ENCODE peak calls at places on chromosomes 7 and 10, in five cellular contexts. D is choroid plexus epithelial cell, I is GM23338, A is tibial nerve, F is cardiac muscle cell. T is an unnamed sample.

GRCh38 chr7:42414028-42414427 is 177.0 kb upstream of the GLI3 start:
- DNase-seq in D (no peak), I (no peak), A (no peak), F (no peak), T (no peak)

GRCh38 chr10:96606216-96606615 is 19.4 kb upstream of the TM9SF3 start:
- DNase-seq in D (no peak), I (no peak), A (no peak), F (no peak), T (no peak)

GRCh38 chr7:128738570-128739047 is 550 bp upstream of the CALU start:
- DNase-seq in D (no peak), I (no peak), A (no peak), F (no peak), T (no peak)

GRCh38 chr10:30386801-30387588 is 37.9 kb upstream of the MTPAP start:
- DNase-seq in D (no peak), I (no peak), A (no peak), F (no peak), T (no peak)

GRCh38 chr10:85720931-85721330 is 645.7 kb downstream of the GRID1 start:
- DNase-seq in D (no peak), I (no peak), A (no peak), F (no peak), T (no peak)

GRCh38 chr10:112834661-112835060 is 115.4 kb upstream of the TCF7L2 start:
- DNase-seq in D (no peak), I (no peak), A (no peak), F (peak), T (no peak)

GRCh38 chr7:141225916-141226618 is 152.2 kb downstream of the TMEM178B start:
- DNase-seq in D (no peak), I (no peak), A (no peak), F (no peak), T (no peak)

GRCh38 chr10:75593690-75594556 is 162.5 kb downstream of the LRMDA start:
- DNase-seq in D (no peak), I (peak), A (no peak), F (no peak), T (no peak)

GRCh38 chr10:113663142-113663541 is 699 bp downstream of the NRAP start:
- DNase-seq in D (no peak), I (no peak), A (no peak), F (no peak), T (no peak)

GRCh38 chr7:64516451-64516850 is 46.4 kb downstream of the ZNF680 start:
- DNase-seq in D (no peak), I (no peak), A (no peak), F (no peak), T (no peak)

GRCh38 chr7:69932034-69932628 is 333.9 kb downstream of the AUTS2 start:
- DNase-seq in D (peak), I (peak), A (no peak), F (peak), T (peak)

GRCh38 chr7:116859323-116859722 is 3.1 kb upstream of the CAPZA2 start:
- DNase-seq in D (peak), I (no peak), A (no peak), F (no peak), T (peak)

GRCh38 chr7:116861717-116862116 is 670 bp upstream of the CAPZA2 start:
- DNase-seq in D (no peak), I (no peak), A (no peak), F (no peak), T (no peak)

GRCh38 chr7:116864084-116864483 is 1.7 kb downstream of the CAPZA2 start:
- DNase-seq in D (no peak), I (no peak), A (no peak), F (peak), T (no peak)

GRCh38 chr7:116863168-116863670 is 832 bp downstream of the CAPZA2 start:
- DNase-seq in D (peak), I (peak), A (no peak), F (no peak), T (no peak)

GRCh38 chr7:116862234-116863167 is at the start of gene CAPZA2:
- DNase-seq in D (peak), I (peak), A (peak), F (peak), T (peak)
- TF ChIP-seq CTCF in D (peak), I (no peak), A (peak), F (peak), T (peak)

GRCh38 chr10:5942471-5942870 is 34.9 kb downstream of the IL15RA start:
- DNase-seq in D (no peak), I (no peak), A (no peak), F (no peak), T (no peak)

GRCh38 chr10:5945561-5946418 is 31.6 kb downstream of the IL15RA start:
- DNase-seq in D (peak), I (peak), A (no peak), F (no peak), T (peak)

GRCh38 chr10:5945203-5945534 is 32.2 kb downstream of the IL15RA start:
- DNase-seq in D (no peak), I (no peak), A (no peak), F (no peak), T (no peak)

GRCh38 chr10:5943536-5943935 is 33.8 kb downstream of the IL15RA start:
- DNase-seq in D (no peak), I (peak), A (no peak), F (peak), T (no peak)

GRCh38 chr10:5944389-5945202 is 32.7 kb downstream of the IL15RA start:
- DNase-seq in D (peak), I (no peak), A (peak), F (no peak), T (peak)
- H3K4me3 ChIP-seq in D (no peak), I (no peak), A (peak), F (no peak), T (no peak)

GRCh38 chr10:5736591-5736990 is 52.0 kb downstream of the TASOR2 start:
- DNase-seq in D (no peak), I (no peak), A (no peak), F (no peak), T (no peak)

GRCh38 chr10:5735119-5735518 is 50.5 kb downstream of the TASOR2 start:
- DNase-seq in D (no peak), I (no peak), A (no peak), F (no peak), T (no peak)

GRCh38 chr10:5741276-5741675 is 56.6 kb downstream of the TASOR2 start:
- DNase-seq in D (no peak), I (no peak), A (no peak), F (no peak), T (no peak)

GRCh38 chr10:5738427-5738826 is 53.8 kb downstream of the TASOR2 start:
- DNase-seq in D (no peak), I (no peak), A (no peak), F (no peak), T (no peak)

GRCh38 chr10:5737352-5737751 is 52.7 kb downstream of the TASOR2 start:
- DNase-seq in D (no peak), I (peak), A (no peak), F (no peak), T (no peak)
- TF ChIP-seq CTCF in D (peak), I (peak), A (no peak), F (no peak), T (no peak)

GRCh38 chr7:46178685-46179084 is 257.6 kb upstream of the IGFBP3 start:
- DNase-seq in D (peak), I (no peak), A (no peak), F (no peak), T (peak)

GRCh38 chr7:46179211-46179610 is 258.1 kb upstream of the IGFBP3 start:
- DNase-seq in D (no peak), I (no peak), A (no peak), F (no peak), T (no peak)

GRCh38 chr7:46173526-46174191 is 252.6 kb upstream of the IGFBP3 start:
- DNase-seq in D (no peak), I (no peak), A (no peak), F (no peak), T (no peak)

GRCh38 chr7:46174192-46174572 is 253.1 kb upstream of the IGFBP3 start:
- DNase-seq in D (no peak), I (no peak), A (no peak), F (no peak), T (no peak)

DNA sequence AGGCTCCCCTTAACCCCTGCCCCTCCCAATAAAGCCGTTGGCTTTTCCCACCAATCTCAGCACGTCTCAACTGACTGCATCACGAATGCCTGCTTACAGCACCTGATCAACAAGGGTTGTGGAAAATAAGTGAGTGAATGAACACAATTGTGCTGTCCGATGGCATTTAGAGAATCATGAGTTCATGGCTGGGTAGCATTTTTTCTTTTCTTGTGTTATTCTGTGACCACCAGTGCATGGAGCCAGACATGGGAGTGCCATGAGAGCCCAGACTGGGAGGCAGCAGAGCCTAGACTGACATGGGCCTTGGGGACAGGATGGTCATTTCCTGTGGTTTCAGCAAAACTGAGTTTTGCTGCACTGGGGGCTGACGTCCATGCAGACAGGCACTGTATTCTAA is 254.1 kb upstream of the IGFBP3 start:
- DNase-seq in D (no peak), I (no peak), A (no peak), F (no peak), T (no peak)
- H3K4me3 ChIP-seq in D (no peak), I (no peak), A (no peak), F (no peak), T (no peak)

GRCh38 chr7:1021366-1021765 is 23.0 kb upstream of the GPR146 start:
- DNase-seq in D (no peak), I (no peak), A (no peak), F (no peak), T (no peak)

GRCh38 chr7:1019789-1020610 is 24.3 kb upstream of the GPR146 start:
- DNase-seq in D (no peak), I (no peak), A (no peak), F (no peak), T (no peak)

GRCh38 chr7:1022356-1022755 is 22.0 kb upstream of the GPR146 start:
- DNase-seq in D (no peak), I (no peak), A (no peak), F (no peak), T (no peak)

GRCh38 chr7:1021931-1022330 is 22.4 kb upstream of the GPR146 start:
- DNase-seq in D (no peak), I (no peak), A (no peak), F (no peak), T (no peak)

DNA sequence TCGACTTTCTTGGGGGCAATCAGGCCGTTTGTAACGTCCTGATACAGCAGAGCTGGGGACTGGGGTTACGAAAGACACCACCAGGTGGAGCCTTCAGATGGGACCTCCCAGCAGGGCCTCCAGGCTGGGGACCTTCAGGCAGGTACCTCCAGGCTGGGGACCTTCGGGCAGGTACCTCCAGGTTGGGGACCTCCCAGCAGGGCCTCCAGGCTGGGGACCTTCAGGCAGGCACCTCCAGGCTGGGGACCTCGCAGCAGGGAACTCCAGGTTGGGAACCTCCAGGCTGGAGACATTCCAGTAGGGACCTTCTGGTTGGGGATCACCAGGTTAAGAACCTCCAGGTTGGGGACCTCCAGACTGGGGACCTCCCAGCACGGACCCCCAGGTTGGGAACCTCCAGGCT is 23.5 kb upstream of the GPR146 start:
- DNase-seq in D (no peak), I (no peak), A (no peak), F (no peak), T (no peak)
- TF ChIP-seq CTCF in D (peak), I (peak), A (no peak), F (no peak), T (peak)

GRCh38 chr10:42950606-42951485 is 126.0 kb upstream of the RET start:
- DNase-seq in D (no peak), I (no peak), A (no peak), F (no peak), T (no peak)

GRCh38 chr10:42952358-42952757 is 124.5 kb upstream of the RET start:
- DNase-seq in D (no peak), I (peak), A (no peak), F (peak), T (no peak)

GRCh38 chr10:42953684-42954674 is 122.9 kb upstream of the RET start:
- DNase-seq in D (no peak), I (no peak), A (no peak), F (no peak), T (no peak)

GRCh38 chr10:42952931-42953683 is 123.8 kb upstream of the RET start:
- DNase-seq in D (no peak), I (no peak), A (no peak), F (no peak), T (no peak)

DNA sequence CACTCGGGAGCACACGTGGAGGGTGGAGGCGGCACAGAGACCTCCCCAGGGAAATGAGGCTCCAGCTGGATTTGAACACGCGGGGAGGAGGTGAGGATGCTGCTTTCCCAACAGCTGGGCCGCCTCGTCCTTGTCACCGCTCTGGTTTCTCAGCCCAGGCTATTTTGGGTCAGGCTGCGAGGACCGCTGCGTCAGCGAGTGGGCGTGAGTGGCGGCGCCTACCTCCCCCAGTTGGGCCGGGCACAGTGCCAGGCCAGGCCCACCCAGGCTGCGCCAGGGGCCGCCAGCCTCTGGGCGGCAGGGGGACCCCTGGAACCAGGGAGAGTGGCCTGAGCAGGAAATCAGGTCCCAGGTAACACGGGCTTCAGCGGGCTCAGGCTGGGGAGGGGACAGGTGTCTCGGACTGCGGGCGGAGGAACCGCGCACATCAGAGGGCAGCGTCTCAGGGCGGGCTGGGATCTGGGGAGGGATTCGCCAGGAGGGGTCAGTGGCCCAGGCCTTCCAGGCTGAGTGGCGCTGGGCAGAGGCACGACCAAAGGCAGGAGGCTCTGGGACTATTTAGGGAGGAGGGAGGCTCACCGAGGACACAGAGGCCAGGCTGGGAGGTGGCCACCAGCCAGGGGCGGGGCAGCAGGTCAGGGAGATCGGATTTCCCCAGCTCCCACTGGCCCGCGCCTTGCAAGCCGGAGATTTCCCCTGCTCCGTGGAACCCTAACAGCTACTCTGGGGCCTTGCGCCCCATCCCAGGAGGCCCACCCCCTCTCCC is 125.2 kb upstream of the RET start:
- DNase-seq in D (no peak), I (peak), A (no peak), F (peak), T (no peak)
- H3K4me3 ChIP-seq in D (no peak), I (peak), A (no peak), F (no peak), T (no peak)

GRCh38 chr10:90927293-90927692 is 6.4 kb upstream of the ANKRD1 start:
- DNase-seq in D (no peak), I (no peak), A (no peak), F (no peak), T (no peak)

GRCh38 chr10:90935581-90936292 is 14.8 kb upstream of the ANKRD1 start:
- DNase-seq in D (no peak), I (no peak), A (no peak), F (peak), T (no peak)

GRCh38 chr10:90930070-90930837 is 9.4 kb upstream of the ANKRD1 start:
- DNase-seq in D (peak), I (peak), A (no peak), F (peak), T (peak)

GRCh38 chr10:90929179-90929578 is 8.3 kb upstream of the ANKRD1 start:
- DNase-seq in D (no peak), I (no peak), A (no peak), F (no peak), T (no peak)

DNA sequence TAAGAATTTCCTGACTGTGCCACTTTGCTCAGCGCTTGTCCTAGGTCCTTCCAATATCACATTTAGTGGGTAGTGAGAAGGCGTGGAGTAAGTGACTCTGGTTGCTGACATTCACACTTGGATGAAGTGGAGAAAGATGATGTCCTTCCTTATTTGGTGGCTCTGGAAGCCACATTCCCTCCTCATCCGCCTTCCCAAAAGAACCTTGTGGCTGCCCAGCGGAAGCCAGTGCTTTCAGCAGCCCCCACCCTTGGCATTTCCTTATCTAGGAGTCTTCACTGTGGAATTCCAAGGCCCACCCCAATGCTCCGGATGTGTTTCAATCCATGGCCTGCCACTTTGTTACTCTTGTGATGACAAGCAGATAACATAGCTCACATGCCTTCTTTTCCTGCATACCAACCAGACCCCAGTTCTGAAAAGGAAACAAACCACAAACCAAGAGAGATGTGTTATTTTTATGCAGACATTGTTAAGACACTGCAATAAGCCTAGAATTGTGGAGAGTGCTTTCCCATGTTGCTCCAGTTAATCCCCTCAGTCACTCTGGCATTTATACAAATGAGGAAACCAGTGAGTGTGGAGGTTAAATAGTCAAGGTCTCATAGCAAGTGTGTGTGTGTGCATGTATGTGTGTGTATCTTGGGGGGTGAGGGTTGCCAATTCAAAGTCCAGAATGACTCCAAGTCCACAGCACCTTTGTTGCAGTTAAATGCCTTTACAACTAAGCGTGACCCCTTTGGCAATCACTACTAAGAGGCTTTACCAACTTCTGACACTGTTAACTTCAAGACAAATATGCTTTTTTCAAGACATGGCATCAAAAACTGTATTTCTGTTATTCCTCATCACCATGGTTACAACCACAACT is 10.3 kb upstream of the ANKRD1 start:
- DNase-seq in D (peak), I (peak), A (no peak), F (peak), T (peak)
- TF ChIP-seq CTCF in D (no peak), I (no peak), A (no peak), F (no peak), T (no peak)